ENCODE peak calls at places on chromosomes 5 and 9, in five cellular contexts. R, M, A, K and G are unnamed samples.

GRCh38 chr5:119284031-119284430 is 71.8 kb upstream of the TNFAIP8 start:
- DNase-seq in R (no peak), M (no peak), A (no peak), K (no peak), G (no peak)

GRCh38 chr5:125093776-125094175 is 347.3 kb upstream of the ZNF608 start:
- DNase-seq in R (no peak), M (peak; percentile 92), A (no peak), K (no peak), G (peak; percentile 71)

GRCh38 chr5:159097461-159098284 is 2.0 kb downstream of the EBF1 start:
- DNase-seq in R (peak; percentile 39), M (peak; percentile 25), A (no peak), K (peak; percentile 23), G (peak; percentile 63)

GRCh38 chr5:9361835-9362234 is 184.0 kb downstream of the SEMA5A start:
- DNase-seq in R (peak; percentile 77), M (peak; percentile 46), A (peak; percentile 75), K (peak; percentile 64), G (peak; percentile 58)

GRCh38 chr9:85528142-85528541 is 213.6 kb downstream of the AGTPBP1 start:
- DNase-seq in R (no peak), M (no peak), A (no peak), K (no peak), G (no peak)

GRCh38 chr9:109934499-109935214 is 154.7 kb downstream of the PALM2AKAP2 start:
- DNase-seq in R (no peak), M (peak; percentile 85), A (peak; percentile 6), K (no peak), G (peak; percentile 88)

GRCh38 chr5:922041-922744 is 29.5 kb downstream of the TRIP13 start:
- DNase-seq in R (no peak), M (no peak), A (no peak), K (no peak), G (no peak)

GRCh38 chr5:147452137-147452838 is 57.6 kb downstream of the DPYSL3 start:
- DNase-seq in R (peak; percentile 82), M (no peak), A (no peak), K (no peak), G (no peak)

GRCh38 chr9:10983251-10983650 is 370.4 kb upstream of the PTPRD start:
- DNase-seq in R (no peak), M (no peak), A (no peak), K (no peak), G (no peak)

GRCh38 chr9:37197158-37198033 is 77.0 kb downstream of the ZCCHC7 start:
- DNase-seq in R (no peak), M (peak; percentile 77), A (peak; percentile 14), K (no peak), G (peak; percentile 57)

GRCh38 chr5:36526537-36526936 is 79.9 kb upstream of the SLC1A3 start:
- DNase-seq in R (no peak), M (no peak), A (peak; percentile 21), K (no peak), G (no peak)

GRCh38 chr5:78985407-78986223 is 505 bp upstream of the ARSB start:
- DNase-seq in R (peak; percentile 46), M (peak; percentile 64), A (peak; percentile 72), K (peak; percentile 29), G (peak; percentile 60)

GRCh38 chr9:71766663-71767062 is 1.6 kb downstream of the CEMIP2 start:
- DNase-seq in R (no peak), M (no peak), A (no peak), K (no peak), G (no peak)

GRCh38 chr5:58849995-58850667 is 267.3 kb downstream of the RAB3C start:
- DNase-seq in R (no peak), M (peak; percentile 26), A (peak; percentile 91), K (peak; percentile 64), G (peak; percentile 43)

GRCh38 chr5:65776707-65777141 is 54.7 kb downstream of the NLN start:
- DNase-seq in R (no peak), M (peak; percentile 70), A (no peak), K (no peak), G (peak; percentile 7)

GRCh38 chr9:35599763-35600604 is 5.1 kb upstream of the TESK1 start:
- DNase-seq in R (peak; percentile 65), M (no peak), A (peak; percentile 15), K (no peak), G (no peak)

GRCh38 chr9:128554155-128554862 is 1.9 kb downstream of the SPTAN1 start:
- DNase-seq in R (peak; percentile 69), M (peak; percentile 93), A (peak; percentile 84), K (peak; percentile 58), G (peak; percentile 95)

GRCh38 chr5:38827525-38827924 is 18.3 kb upstream of the OSMR start:
- DNase-seq in R (no peak), M (peak; percentile 74), A (peak; percentile 70), K (no peak), G (peak; percentile 93)

GRCh38 chr9:7452378-7452777 is 347.2 kb downstream of the DMAC1 start:
- DNase-seq in R (no peak), M (peak; percentile 81), A (no peak), K (no peak), G (peak; percentile 49)

GRCh38 chr9:89701221-89701798 is 96.5 kb downstream of the GADD45G start:
- DNase-seq in R (no peak), M (no peak), A (peak; percentile 35), K (no peak), G (no peak)

GRCh38 chr5:141714542-141715303 is 32.7 kb upstream of the ARAP3 start:
- DNase-seq in R (no peak), M (no peak), A (peak; percentile 55), K (no peak), G (no peak)

GRCh38 chr9:129701054-129701453 is 35.6 kb downstream of the PRRX2 start:
- DNase-seq in R (no peak), M (no peak), A (no peak), K (no peak), G (no peak)

GRCh38 chr9:119639287-119639955 is 270.2 kb upstream of the BRINP1 start:
- DNase-seq in R (no peak), M (no peak), A (peak; percentile 14), K (peak; percentile 38), G (no peak)

GRCh38 chr5:143916441-143916840 is 104.5 kb downstream of the HMHB1 start:
- DNase-seq in R (no peak), M (no peak), A (no peak), K (no peak), G (no peak)

GRCh38 chr9:116694892-116695291 is 7.8 kb downstream of the TRIM32 start:
- DNase-seq in R (no peak), M (no peak), A (no peak), K (no peak), G (no peak)

GRCh38 chr5:57825026-57825683 is 342.5 kb upstream of the ACTBL2 start:
- DNase-seq in R (no peak), M (peak; percentile 88), A (peak; percentile 45), K (peak; percentile 11), G (no peak)

GRCh38 chr5:57818397-57818796 is 335.8 kb upstream of the ACTBL2 start:
- DNase-seq in R (no peak), M (no peak), A (no peak), K (no peak), G (no peak)

GRCh38 chr5:57817924-57818323 is 335.3 kb upstream of the ACTBL2 start:
- DNase-seq in R (no peak), M (no peak), A (no peak), K (no peak), G (no peak)

GRCh38 chr5:57824047-57824446 is 341.4 kb upstream of the ACTBL2 start:
- DNase-seq in R (no peak), M (peak; percentile 91), A (peak; percentile 62), K (no peak), G (no peak)

DNA sequence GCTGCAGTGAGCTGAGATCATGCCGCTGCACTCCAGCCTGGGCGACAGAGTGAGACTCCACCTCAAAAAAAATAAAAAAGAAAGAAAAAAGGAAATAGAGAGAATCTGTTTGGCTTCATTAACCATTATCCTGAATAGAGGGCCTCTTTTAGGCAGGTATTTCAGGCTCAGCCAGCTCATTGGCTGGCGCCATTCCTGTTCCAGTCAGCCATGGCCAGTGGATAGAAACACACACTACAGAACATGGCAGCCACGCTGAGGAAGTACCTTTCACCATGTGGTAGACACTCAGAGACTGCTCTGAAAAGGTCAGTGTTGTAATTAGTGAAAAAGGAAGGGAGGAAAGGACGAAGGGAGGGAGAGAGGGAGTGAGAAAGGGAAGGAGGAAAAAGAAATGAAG is 340.0 kb upstream of the ACTBL2 start:
- DNase-seq in R (no peak), M (no peak), A (no peak), K (no peak), G (no peak)
- H4K91ac ChIP-seq in R (no peak overlapping the region), M (peak overlapping the region; percentile 82), A (no peak overlapping the region), K (peak overlapping the region; percentile 38), G (no peak overlapping the region)

GRCh38 chr5:109838157-109838556 is 148.4 kb downstream of the MAN2A1 start:
- DNase-seq in R (peak; percentile 39), M (no peak), A (no peak), K (no peak), G (no peak)

GRCh38 chr5:109837226-109837861 is 147.6 kb downstream of the MAN2A1 start:
- DNase-seq in R (no peak), M (no peak), A (no peak), K (no peak), G (no peak)

GRCh38 chr5:109830955-109831502 is 141.3 kb downstream of the MAN2A1 start:
- DNase-seq in R (no peak), M (peak; percentile 76), A (no peak), K (no peak), G (peak; percentile 75)

GRCh38 chr5:109833946-109834345 is 144.2 kb downstream of the MAN2A1 start:
- DNase-seq in R (no peak), M (peak; percentile 13), A (no peak), K (no peak), G (no peak)

DNA sequence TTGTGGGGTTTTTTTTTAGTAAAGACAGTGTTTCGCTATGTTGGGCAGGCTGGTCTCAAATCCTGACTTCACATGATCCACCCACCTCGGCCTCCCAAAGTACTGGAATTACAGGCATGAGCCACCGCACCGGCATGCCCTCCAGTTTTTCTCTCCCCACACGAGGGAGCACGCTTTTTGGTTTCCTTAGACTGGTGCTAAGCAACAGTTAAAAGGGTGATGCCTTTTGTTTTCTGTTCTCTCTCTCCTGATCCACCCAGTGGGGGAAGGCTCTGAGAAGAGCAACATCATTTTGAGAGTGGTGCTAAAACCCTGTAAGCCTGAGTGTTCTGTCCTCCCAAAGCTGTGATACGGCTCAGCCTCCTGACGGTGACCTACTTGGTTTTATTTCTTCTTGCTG is 146.6 kb downstream of the MAN2A1 start:
- DNase-seq in R (peak; percentile 44), M (no peak), A (peak; percentile 51), K (no peak), G (no peak)
- H2AFZ ChIP-seq in R (no peak overlapping the region), M (no peak overlapping the region), A (no peak overlapping the region), K (no peak overlapping the region), G (no peak overlapping the region)

GRCh38 chr9:107636596-107637405 is 147.2 kb upstream of the KLF4 start:
- DNase-seq in R (no peak), M (peak; percentile 33), A (no peak), K (no peak), G (peak; percentile 63)
- H4K91ac ChIP-seq in R (no peak overlapping the region), M (peak overlapping the region; percentile 42), A (peak overlapping the region; percentile 52), K (no peak overlapping the region), G (peak overlapping the region; percentile 94)

DNA sequence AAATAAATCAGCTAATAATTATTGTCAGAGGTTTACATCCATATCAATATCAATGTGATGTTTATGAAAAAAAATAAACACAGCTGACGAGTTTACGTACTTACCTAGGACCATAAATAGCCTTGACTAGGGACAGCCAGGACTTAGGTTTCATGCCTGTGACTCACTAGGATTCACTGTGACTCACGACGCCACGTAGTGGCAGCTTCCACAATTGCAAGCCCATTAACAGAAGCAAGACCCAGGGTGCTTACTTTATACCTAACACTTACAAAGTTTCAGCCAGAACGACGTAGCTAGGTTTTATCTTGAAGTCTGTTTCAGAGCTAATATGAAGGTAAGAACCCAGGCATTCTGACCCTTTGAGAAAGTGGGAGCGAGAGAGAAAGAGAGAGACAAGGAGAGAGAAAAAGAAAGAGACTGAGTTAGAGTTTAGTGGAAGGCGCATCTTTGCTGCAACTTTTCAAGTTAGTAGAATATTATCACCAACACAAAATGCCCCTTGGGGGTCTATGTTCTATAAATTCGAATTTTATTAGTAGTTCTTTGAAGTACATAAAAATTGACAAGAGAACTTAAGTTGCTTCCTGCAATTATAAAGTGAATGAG is 191.2 kb downstream of the GNA14 start:
- DNase-seq in R (peak; percentile 90), M (peak; percentile 91), A (peak; percentile 99), K (peak; percentile 84), G (peak; percentile 90)
- H2AFZ ChIP-seq in R (no peak overlapping the region), M (no peak overlapping the region), A (no peak overlapping the region), K (no peak overlapping the region), G (no peak overlapping the region)